ENCODE peak calls at places on chromosomes 4 and X, in six cellular contexts. L is lower lobe of right lung, V is cardiac muscle cell, W is PC-3, E is left lung, F is brain microvascular endothelial cell. R is an unnamed sample.
A peak's percentile ranks its signal among the peaks of the same experiment; 100 is the strongest.

GRCh38 chr4:6228158-6229067 is 28.1 kb upstream of the JAKMIP1 start:
- DNase-seq in F (no peak), V (no peak), W (no peak), E (no peak), L (no peak), R (peak; percentile 59)

GRCh38 chr4:16231570-16232252 is 5.4 kb upstream of the TAPT1 start:
- DNase-seq in F (no peak), V (no peak), L (no peak), W (no peak), E (no peak), R (no peak)

GRCh38 chr4:7733201-7733600 is 206.5 kb downstream of the AFAP1 start:
- DNase-seq in L (no peak), W (no peak), V (no peak), F (no peak), E (no peak), R (no peak)

GRCh38 chr4:48341776-48342558 is 638 bp downstream of the SLAIN2 start:
- DNase-seq in L (peak; percentile 71), F (no peak), W (peak; percentile 22), E (peak; percentile 69), V (peak; percentile 81), R (peak; percentile 75)

GRCh38 chrX:129773649-129774458 is 5.9 kb upstream of the SASH3 start:
- DNase-seq in L (no peak), E (no peak), F (no peak), W (no peak), V (no peak), R (no peak)

GRCh38 chr4:153480704-153481103 is 14.5 kb downstream of the TMEM131L start:
- DNase-seq in L (no peak), W (no peak), F (no peak), E (no peak), V (no peak), R (no peak)

GRCh38 chr4:183099537-183100297 is 660 bp downstream of the WWC2 start:
- DNase-seq in W (peak; percentile 31), F (no peak), V (peak; percentile 54), E (peak; percentile 40), L (peak; percentile 67), R (peak; percentile 86)

GRCh38 chr4:40998680-40999358 is 215.5 kb downstream of the APBB2 start:
- DNase-seq in L (no peak), V (no peak), E (no peak), W (peak; percentile 66), F (peak; percentile 83), R (no peak)

GRCh38 chr4:97003715-97004114 is 1139.6 kb downstream of the STPG2 start:
- DNase-seq in V (no peak), E (no peak), L (no peak), W (no peak), F (no peak), R (no peak)

DNA sequence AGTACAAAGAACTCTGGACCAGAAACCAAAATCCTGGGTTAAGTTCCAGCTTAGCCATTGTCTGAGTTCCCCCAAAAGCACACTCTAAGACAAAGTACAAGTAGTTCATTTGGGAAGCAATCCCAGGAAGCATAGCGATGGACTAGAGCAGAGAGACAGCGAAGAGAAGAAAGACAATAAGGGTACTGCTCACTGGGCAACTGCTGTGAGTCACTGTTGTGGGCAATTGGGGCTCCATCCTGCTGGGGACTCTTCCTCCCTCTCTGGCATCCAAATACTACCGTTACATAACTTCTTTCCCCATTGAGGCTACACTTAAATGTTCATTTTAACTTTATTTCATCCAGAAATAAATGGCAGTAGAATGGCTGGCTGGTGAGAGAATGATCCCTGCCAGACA is 14.1 kb downstream of the SRPX start:
- DNase-seq in V (no peak), L (no peak), E (no peak), F (no peak), W (no peak), R (no peak)
- H3K4me3 ChIP-seq in V (no peak overlapping the region), L (no peak overlapping the region), E (no peak overlapping the region), F (no peak overlapping the region), W (no peak overlapping the region), R (no peak overlapping the region)

GRCh38 chrX:48816014-48816810 is 10.1 kb upstream of the ERAS start:
- DNase-seq in E (no peak), L (no peak), V (no peak), W (no peak), F (no peak), R (no peak)

GRCh38 chrX:48818866-48819265 is 7.4 kb upstream of the ERAS start:
- DNase-seq in L (no peak), W (no peak), F (no peak), E (no peak), V (no peak), R (no peak)

GRCh38 chrX:48815266-48815665 is 11.0 kb upstream of the ERAS start:
- DNase-seq in E (no peak), V (no peak), F (no peak), L (no peak), W (no peak), R (no peak)

GRCh38 chrX:48814722-48815121 is 11.6 kb upstream of the ERAS start:
- DNase-seq in F (no peak), L (no peak), E (no peak), V (no peak), W (no peak), R (no peak)

DNA sequence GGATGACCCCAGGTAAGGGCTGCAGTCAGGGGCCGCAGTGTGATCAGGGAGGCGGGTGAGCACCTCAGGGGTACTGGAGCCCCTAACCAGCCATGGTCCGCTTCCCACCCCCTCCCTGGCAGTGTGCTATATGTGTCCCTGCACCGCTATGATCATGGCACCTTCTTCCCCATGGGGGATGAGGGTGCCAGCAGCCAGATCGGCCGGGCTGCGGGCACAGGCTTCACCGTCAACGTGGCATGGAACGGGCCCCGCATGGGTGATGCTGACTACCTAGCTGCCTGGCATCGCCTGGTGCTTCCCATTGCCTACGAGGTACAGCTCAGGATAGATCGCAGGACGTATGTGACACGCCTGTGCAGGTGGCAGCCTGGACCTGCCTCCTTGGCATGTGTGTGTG is 8.2 kb upstream of the ERAS start:
- DNase-seq in F (no peak), E (no peak), W (no peak), L (no peak), V (no peak), R (no peak)
- H3K36me3 ChIP-seq in F (no peaks in the 10 kb centered on the region), E (peaks cover 70% of the 10 kb centered on the region), W (no peaks in the 10 kb centered on the region), L (peaks cover 42% of the 10 kb centered on the region), V (no peaks in the 10 kb centered on the region), R (peaks cover 1% of the 10 kb centered on the region)

DNA sequence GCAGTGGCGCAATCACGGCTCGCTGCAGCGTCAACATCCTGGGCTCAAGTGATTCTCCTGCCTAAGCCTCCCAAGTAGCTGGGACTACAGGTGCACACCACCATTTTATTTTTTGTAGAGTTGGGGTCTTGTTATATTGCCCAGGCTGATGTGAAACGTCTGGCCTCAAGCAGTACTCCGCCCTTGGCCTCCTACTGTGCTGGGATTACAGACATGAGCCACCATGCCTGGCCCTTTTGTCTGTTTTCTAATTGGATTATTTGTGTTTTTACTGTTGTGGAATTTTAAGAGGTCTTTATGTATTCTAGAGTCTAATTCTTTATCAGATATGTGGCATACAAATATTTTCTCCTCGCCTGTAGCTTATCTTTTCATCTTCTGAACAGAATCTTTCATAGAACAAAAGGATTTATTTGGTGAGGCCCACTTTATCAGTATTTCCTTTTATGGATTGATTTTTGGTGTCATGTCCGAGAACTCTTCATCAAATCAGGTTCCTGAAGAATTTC is 18.9 kb downstream of the PLS3 start:
- DNase-seq in V (no peak), F (no peak), W (no peak), L (no peak), E (no peak), R (no peak)
- H3K4me3 ChIP-seq in V (no peak overlapping the region), F (no peak overlapping the region), W (no peak overlapping the region), L (no peak overlapping the region), E (no peak overlapping the region), R (no peak overlapping the region)

GRCh38 chr4:75912968-75913367 is 10.7 kb upstream of the PPEF2 start:
- DNase-seq in W (no peak), V (no peak), E (no peak), F (no peak), L (no peak), R (no peak)
- H3K36me3 ChIP-seq in W (no peaks in the 10 kb centered on the region), V (no peaks in the 10 kb centered on the region), E (peaks cover 9% of the 10 kb centered on the region), F (no peaks in the 10 kb centered on the region), L (peaks cover 17% of the 10 kb centered on the region), R (no peaks in the 10 kb centered on the region)

GRCh38 chr4:147054241-147054902 is 108.7 kb upstream of the TTC29 start:
- DNase-seq in L (no peak), E (no peak), W (peak; percentile 53), F (no peak), V (no peak), R (no peak)

GRCh38 chr4:147057631-147057980 is 111.9 kb upstream of the TTC29 start:
- DNase-seq in W (peak; percentile 16), F (no peak), V (no peak), E (no peak), L (no peak), R (no peak)

GRCh38 chr4:147059064-147059731 is 113.5 kb upstream of the TTC29 start:
- DNase-seq in L (no peak), V (no peak), F (no peak), W (no peak), E (no peak), R (no peak)

GRCh38 chr4:147060171-147060931 is 114.7 kb upstream of the TTC29 start:
- DNase-seq in V (no peak), F (peak; percentile 74), L (no peak), W (no peak), E (no peak), R (no peak)

DNA sequence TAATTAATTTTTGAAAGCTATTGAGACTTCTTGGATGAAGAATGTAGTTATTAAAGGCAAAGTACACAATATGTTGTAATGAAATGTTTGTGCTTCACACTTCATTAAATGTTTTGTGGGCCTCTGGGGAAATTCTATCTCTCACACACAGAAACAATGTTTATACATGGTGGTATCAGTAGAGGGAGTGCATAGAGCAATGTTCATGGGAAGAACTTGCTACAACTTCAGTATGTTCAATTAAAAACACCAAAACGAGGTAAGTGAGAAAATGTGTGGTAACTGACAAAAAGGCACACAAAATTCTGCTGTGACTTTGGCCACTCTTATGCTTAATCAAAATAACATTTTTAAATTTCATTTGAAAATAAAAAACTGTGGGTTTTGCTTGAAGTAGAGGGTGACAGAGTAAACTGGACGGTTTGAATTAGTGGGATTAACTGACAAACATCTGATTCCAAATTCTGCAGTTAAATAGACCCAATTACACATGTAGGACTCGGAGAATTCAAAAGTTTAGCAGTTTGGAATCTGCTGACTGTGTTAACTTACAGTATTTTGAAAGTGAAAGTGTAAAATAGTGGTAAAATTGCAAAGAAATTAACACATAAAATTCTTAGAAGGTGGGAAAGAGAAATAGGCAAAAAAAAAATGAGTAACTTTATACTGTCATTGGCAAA is 111.4 kb upstream of the TTC29 start:
- DNase-seq in F (no peak), V (no peak), L (no peak), E (no peak), W (peak; percentile 6), R (no peak)
- H3K4me3 ChIP-seq in F (peak overlapping the region; percentile 37), V (no peak overlapping the region), L (peak overlapping the region; percentile 48), E (peak overlapping the region; percentile 5), W (peak overlapping the region; percentile 72), R (no peak overlapping the region)